ENCODE peak calls at places on chromosome 18, in five cellular contexts. Q, V, L, B and T are unnamed samples.

GRCh38 chr18:3250237-3251107 is 2.9 kb downstream of the MYL12A start:
- DNase-seq in V (no peak), Q (peak; percentile 84), B (no peak), L (peak; percentile 72), T (peak; percentile 83)

GRCh38 chr18:68399721-68400120 is 315.2 kb downstream of the TMX3 start:
- DNase-seq in L (peak; percentile 62), V (no peak), B (no peak), Q (no peak), T (no peak)

GRCh38 chr18:42801706-42802105 is 313.8 kb downstream of the RIT2 start:
- DNase-seq in Q (peak; percentile 63), L (peak; percentile 52), B (no peak), V (no peak), T (peak; percentile 62)

GRCh38 chr18:55116855-55117254 is 157.6 kb upstream of the CCDC68 start:
- DNase-seq in L (no peak), V (no peak), Q (no peak), B (no peak), T (no peak)

GRCh38 chr18:36830141-36830495 is 1.2 kb downstream of the KIAA1328 start:
- DNase-seq in B (no peak), Q (no peak), V (no peak), L (no peak), T (no peak)

GRCh38 chr18:24910217-24910616 is 441.7 kb downstream of the ZNF521 start:
- DNase-seq in V (no peak), L (no peak), B (no peak), Q (no peak), T (no peak)

GRCh38 chr18:2654828-2655152 is 736 bp upstream of the SMCHD1 start:
- DNase-seq in V (no peak), Q (peak; percentile 7), L (no peak), B (no peak), T (no peak)

GRCh38 chr18:21914739-21915319 is 174.2 kb downstream of the MIB1 start:
- DNase-seq in L (peak; percentile 56), B (no peak), V (no peak), Q (peak; percentile 85), T (peak; percentile 84)

GRCh38 chr18:79898952-79899608 is 52.4 kb downstream of the SLC66A2 start:
- DNase-seq in B (peak; percentile 66), Q (no peak), L (no peak), V (peak; percentile 50), T (no peak)

GRCh38 chr18:45402485-45403056 is 212.7 kb upstream of the SLC14A2 start:
- DNase-seq in B (no peak), V (no peak), Q (no peak), L (no peak), T (no peak)

GRCh38 chr18:79393181-79393598 is 2.5 kb upstream of the NFATC1 start:
- DNase-seq in V (no peak), Q (peak; percentile 36), L (no peak), B (peak; percentile 78), T (no peak)

GRCh38 chr18:57002627-57003026 is 144.3 kb upstream of the BOD1L2 start:
- DNase-seq in V (no peak), L (no peak), B (no peak), Q (no peak), T (no peak)

GRCh38 chr18:35553300-35553699 is 28.2 kb upstream of the GALNT1 start:
- DNase-seq in B (no peak), V (no peak), L (no peak), Q (no peak), T (no peak)

GRCh38 chr18:8081267-8081666 is 514.2 kb downstream of the PTPRM start:
- DNase-seq in V (no peak), Q (no peak), L (no peak), B (no peak), T (no peak)

GRCh38 chr18:3012306-3012919 is 531 bp downstream of the LPIN2 start:
- DNase-seq in Q (peak; percentile 30), B (peak; percentile 90), L (peak; percentile 42), V (peak; percentile 91), T (no peak)

GRCh38 chr18:55877321-55877720 is 289.3 kb upstream of the TCF4 start:
- DNase-seq in L (no peak), B (no peak), V (no peak), Q (no peak), T (no peak)

GRCh38 chr18:332721-333513 is 65.1 kb upstream of the THOC1 start:
- DNase-seq in L (peak; percentile 60), Q (peak; percentile 41), B (peak; percentile 79), V (no peak), T (no peak)

GRCh38 chr18:45503988-45504387 is 111.3 kb upstream of the SLC14A2 start:
- DNase-seq in V (no peak), B (no peak), L (peak; percentile 50), Q (no peak), T (no peak)

DNA sequence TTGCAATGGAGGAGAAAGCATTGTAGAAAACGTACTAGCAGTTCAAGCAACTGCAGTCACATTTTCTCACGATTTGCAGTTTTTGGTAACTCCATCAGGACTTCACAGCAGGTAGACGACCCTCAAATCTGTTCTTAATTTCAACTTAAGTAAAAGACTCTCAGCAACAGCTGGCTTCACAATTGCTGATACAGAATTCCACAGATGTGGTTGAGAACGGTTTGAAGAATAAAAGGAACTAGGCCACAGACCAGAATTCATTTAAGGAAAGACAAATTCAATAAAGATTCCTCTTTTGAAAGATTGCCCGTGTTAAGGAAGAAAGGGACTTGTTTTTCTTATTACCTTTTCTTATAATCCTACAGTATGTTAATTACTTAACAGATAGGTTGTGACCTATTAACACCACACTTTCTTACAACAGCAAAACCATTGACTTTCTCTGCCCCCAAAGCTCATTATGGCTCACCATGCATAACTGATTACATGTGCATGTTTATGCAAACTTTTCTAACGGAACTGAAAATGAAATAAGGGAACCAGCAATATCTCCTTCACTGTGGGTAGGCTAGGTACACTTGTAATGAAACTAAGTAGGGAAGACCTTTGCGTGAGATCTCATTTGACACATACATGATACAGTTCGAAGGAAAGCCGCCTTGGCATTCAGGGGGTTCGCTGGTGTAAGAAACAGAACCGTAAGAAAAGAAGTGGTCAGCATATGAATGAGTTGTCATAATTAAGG is 4.7 kb upstream of the ZNF516 start:
- DNase-seq in B (no peak), Q (no peak), L (no peak), V (no peak), T (no peak)
- H3K4me3 ChIP-seq in B (no peak overlapping the region), Q (no peak overlapping the region), L (no peak overlapping the region), V (no peak overlapping the region), T (no peak overlapping the region)

DNA sequence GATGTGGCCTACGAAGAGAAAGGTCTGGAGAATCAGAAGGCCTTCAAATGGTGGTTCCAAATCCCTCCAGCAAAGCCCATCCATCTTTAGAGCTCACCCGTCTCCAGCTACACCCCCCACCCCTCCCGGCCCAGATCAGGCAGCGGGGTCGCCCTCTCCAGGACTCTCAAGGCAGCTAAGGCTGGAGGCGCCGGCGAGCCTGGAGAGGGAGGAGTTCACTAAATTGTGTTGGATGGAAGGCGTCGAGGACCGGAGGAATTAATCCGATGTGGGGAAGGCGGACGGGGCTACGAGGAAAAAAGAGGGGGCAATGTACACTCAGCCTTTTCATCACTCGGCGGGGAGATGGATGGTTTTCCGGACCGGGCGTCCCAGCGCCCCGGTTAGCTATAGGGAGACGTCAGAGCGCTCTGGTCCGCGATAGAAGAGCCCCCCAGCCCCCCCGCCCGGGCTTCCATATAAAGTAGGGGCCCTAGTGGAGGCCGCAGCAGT is at the start of gene GRP:
- DNase-seq in L (no peak), Q (no peak), V (no peak), B (no peak), T (no peak)
- TF ChIP-seq CTCF in L (no peak), Q (no peak), V (no peak), B (no peak), T (no peak)

DNA sequence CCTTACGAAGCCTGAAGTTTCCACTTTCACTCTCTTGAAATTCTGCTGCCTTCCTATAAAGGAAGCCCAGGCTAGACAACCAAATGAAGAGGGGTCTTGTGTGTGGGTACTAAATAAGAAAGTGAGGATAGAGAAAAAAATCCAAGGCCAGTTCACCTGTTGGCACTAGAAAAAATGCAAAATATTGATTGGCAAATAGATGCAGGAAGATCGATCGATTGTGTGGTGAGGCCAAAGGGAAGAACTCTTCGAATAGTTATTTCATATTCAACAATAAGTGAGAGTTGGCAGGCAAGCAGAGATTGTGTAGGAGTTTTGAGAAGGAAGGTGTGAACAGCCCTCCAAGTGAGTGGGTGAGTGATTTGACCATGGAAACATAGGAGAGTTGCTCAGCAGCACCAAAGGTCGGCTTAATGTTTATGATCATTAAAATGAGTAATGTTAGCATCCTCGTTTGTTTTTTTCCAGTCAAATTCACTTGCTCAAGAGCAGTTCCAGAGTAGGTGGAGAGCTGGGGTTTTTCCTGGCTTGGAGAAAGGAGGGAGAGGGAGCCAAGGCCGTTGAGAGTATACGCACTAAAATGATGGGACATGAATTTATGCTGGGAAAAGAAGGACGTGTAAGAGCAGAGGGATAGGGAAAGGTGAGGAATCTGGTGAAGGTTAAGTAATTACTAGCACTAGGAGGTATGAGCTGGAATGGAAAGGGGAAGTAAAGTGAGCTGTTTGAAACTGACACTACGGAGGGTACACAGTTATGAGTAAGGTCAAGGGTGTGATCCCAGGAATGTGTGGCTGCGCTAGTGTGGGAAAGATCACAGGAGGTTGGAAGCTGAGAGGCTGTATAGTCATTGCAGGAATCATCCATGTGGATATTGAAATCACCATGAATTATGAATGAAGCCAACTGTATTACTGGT is 1.1 kb upstream of the NAPG start:
- DNase-seq in V (no peak), B (no peak), Q (peak; percentile 21), L (peak; percentile 94), T (no peak)
- H3K4me3 ChIP-seq in V (no peak overlapping the region), B (peak overlapping the region; percentile 96), Q (no peak overlapping the region), L (peak overlapping the region; percentile 98), T (no peak overlapping the region)

GRCh38 chr18:37967261-37967660 is 401.7 kb upstream of the CELF4 start:
- DNase-seq in Q (no peak), V (no peak), L (no peak), B (no peak), T (no peak)
- TF ChIP-seq CTCF in Q (no peak), V (no peak), L (no peak), B (no peak), T (no peak)